ENCODE peak calls at places on chromosomes 11 and 22, in ten cellular contexts. One of them, this sample, is unnamed.

GRCh38 chr22:35551549-35552177 is 11.0 kb downstream of the RASD2 start:
- DNase-seq in PC-3: no peak
- DNase-seq in activated CD4-positive, alpha-beta T cell treated with anti-CD3 and anti-CD28 coated beads, Interleukin-2, amount 10 ng/mL, durations not matched to agents 7 days and 5 days: no peak
- DNase-seq in DND-41: no peak
- DNase-seq in mesenteric fat pad: no peak
- DNase-seq in cardiac muscle cell: no peak
- DNase-seq in NCI-H146: no peak
- DNase-seq in NCI-H1105 treated with DMSO at 0.1 percent for 48 hours: no peak
- DNase-seq in ELR: no peak
- DNase-seq in GM18507: no peak
- DNase-seq in this sample: no peak

GRCh38 chr22:22931557-22932270 is 44.1 kb downstream of the IGLL5 start:
- DNase-seq in mesenteric fat pad: no peak
- DNase-seq in DND-41: no peak
- DNase-seq in activated CD4-positive, alpha-beta T cell treated with anti-CD3 and anti-CD28 coated beads, Interleukin-2, amount 10 ng/mL, durations not matched to agents 7 days and 5 days: no peak
- DNase-seq in ELR: no peak
- DNase-seq in NCI-H1105 treated with DMSO at 0.1 percent for 48 hours: no peak
- DNase-seq in PC-3: no peak
- DNase-seq in NCI-H146: no peak
- DNase-seq in GM18507: no peak
- DNase-seq in cardiac muscle cell: no peak
- DNase-seq in this sample: no peak

GRCh38 chr11:28838741-28839140 is 730.6 kb downstream of the METTL15 start:
- DNase-seq in NCI-H1105 treated with DMSO at 0.1 percent for 48 hours: peak; percentile 69
- DNase-seq in GM18507: no peak
- DNase-seq in ELR: peak; percentile 80
- DNase-seq in PC-3: no peak
- DNase-seq in mesenteric fat pad: no peak
- DNase-seq in DND-41: no peak
- DNase-seq in cardiac muscle cell: no peak
- DNase-seq in NCI-H146: no peak
- DNase-seq in activated CD4-positive, alpha-beta T cell treated with anti-CD3 and anti-CD28 coated beads, Interleukin-2, amount 10 ng/mL, durations not matched to agents 7 days and 5 days: no peak
- DNase-seq in this sample: no peak

GRCh38 chr11:112620621-112621394 is 340.4 kb upstream of the NCAM1 start:
- DNase-seq in mesenteric fat pad: no peak
- DNase-seq in activated CD4-positive, alpha-beta T cell treated with anti-CD3 and anti-CD28 coated beads, Interleukin-2, amount 10 ng/mL, durations not matched to agents 7 days and 5 days: no peak
- DNase-seq in NCI-H1105 treated with DMSO at 0.1 percent for 48 hours: no peak
- DNase-seq in PC-3: peak; percentile 49
- DNase-seq in DND-41: no peak
- DNase-seq in NCI-H146: no peak
- DNase-seq in ELR: peak; percentile 23
- DNase-seq in cardiac muscle cell: no peak
- DNase-seq in GM18507: no peak
- DNase-seq in this sample: no peak

GRCh38 chr11:57542582-57542981 is 5.2 kb downstream of the SMTNL1 start:
- DNase-seq in NCI-H146: peak; percentile 31
- DNase-seq in GM18507: no peak
- DNase-seq in DND-41: no peak
- DNase-seq in cardiac muscle cell: no peak
- DNase-seq in ELR: no peak
- DNase-seq in mesenteric fat pad: no peak
- DNase-seq in NCI-H1105 treated with DMSO at 0.1 percent for 48 hours: no peak
- DNase-seq in PC-3: no peak
- DNase-seq in activated CD4-positive, alpha-beta T cell treated with anti-CD3 and anti-CD28 coated beads, Interleukin-2, amount 10 ng/mL, durations not matched to agents 7 days and 5 days: no peak
- DNase-seq in this sample: no peak

GRCh38 chr11:123239371-123240150 is 44.5 kb upstream of the CLMP start:
- DNase-seq in GM18507: no peak
- DNase-seq in mesenteric fat pad: no peak
- DNase-seq in ELR: peak; percentile 90
- DNase-seq in DND-41: no peak
- DNase-seq in activated CD4-positive, alpha-beta T cell treated with anti-CD3 and anti-CD28 coated beads, Interleukin-2, amount 10 ng/mL, durations not matched to agents 7 days and 5 days: no peak
- DNase-seq in PC-3: peak; percentile 64
- DNase-seq in NCI-H146: no peak
- DNase-seq in cardiac muscle cell: no peak
- DNase-seq in NCI-H1105 treated with DMSO at 0.1 percent for 48 hours: no peak
- DNase-seq in this sample: no peak

GRCh38 chr22:37533995-37534394 is 14.8 kb upstream of the CARD10 start:
- DNase-seq in NCI-H146: no peak
- DNase-seq in PC-3: peak; percentile 74
- DNase-seq in mesenteric fat pad: no peak
- DNase-seq in ELR: peak; percentile 84
- DNase-seq in NCI-H1105 treated with DMSO at 0.1 percent for 48 hours: peak; percentile 3
- DNase-seq in GM18507: no peak
- DNase-seq in activated CD4-positive, alpha-beta T cell treated with anti-CD3 and anti-CD28 coated beads, Interleukin-2, amount 10 ng/mL, durations not matched to agents 7 days and 5 days: no peak
- DNase-seq in DND-41: no peak
- DNase-seq in cardiac muscle cell: no peak
- DNase-seq in this sample: no peak

GRCh38 chr11:65492637-65493366 is 6.0 kb upstream of the MALAT1 start:
- DNase-seq in NCI-H1105 treated with DMSO at 0.1 percent for 48 hours: no peak
- DNase-seq in mesenteric fat pad: peak; percentile 89
- DNase-seq in activated CD4-positive, alpha-beta T cell treated with anti-CD3 and anti-CD28 coated beads, Interleukin-2, amount 10 ng/mL, durations not matched to agents 7 days and 5 days: no peak
- DNase-seq in ELR: peak; percentile 85
- DNase-seq in NCI-H146: no peak
- DNase-seq in cardiac muscle cell: no peak
- DNase-seq in PC-3: no peak
- DNase-seq in GM18507: no peak
- DNase-seq in DND-41: no peak
- DNase-seq in this sample: peak; percentile 41

GRCh38 chr11:46234261-46234660 is 43.2 kb upstream of the CREB3L1 start:
- DNase-seq in PC-3: no peak
- DNase-seq in ELR: no peak
- DNase-seq in activated CD4-positive, alpha-beta T cell treated with anti-CD3 and anti-CD28 coated beads, Interleukin-2, amount 10 ng/mL, durations not matched to agents 7 days and 5 days: no peak
- DNase-seq in DND-41: no peak
- DNase-seq in GM18507: no peak
- DNase-seq in cardiac muscle cell: peak; percentile 39
- DNase-seq in NCI-H1105 treated with DMSO at 0.1 percent for 48 hours: no peak
- DNase-seq in NCI-H146: peak; percentile 39
- DNase-seq in mesenteric fat pad: peak; percentile 28
- DNase-seq in this sample: no peak

This sample was measured in NCI-H345.